ENCODE peak calls at places on chromosomes 6 and 20, in seven cellular contexts. C is CD8-positive, alpha-beta T cell; F is Peyer's patch; R is CD4-positive, CD25-positive, alpha-beta regulatory T cell; H is right cardiac atrium; K is cardiac muscle cell; M is DND-41. X is an unnamed sample.

GRCh38 chr6:100775667-100776066 is 105.5 kb downstream of the ASCC3 start:
- DNase-seq in C (no peak), F (no peak), R (no peak), H (no peak), K (no peak), M (no peak), X (no peak)

GRCh38 chr6:14865609-14866100 is 380.2 kb upstream of the JARID2 start:
- DNase-seq in C (no peak), F (no peak), R (peak; percentile 29), H (no peak), K (no peak), M (peak; percentile 9), X (no peak)

GRCh38 chr20:48165401-48165685 is 380.1 kb upstream of the SULF2 start:
- DNase-seq in C (no peak), F (no peak), R (no peak), H (no peak), K (no peak), M (no peak), X (no peak)

GRCh38 chr6:84002226-84002625 is 31.3 kb upstream of the MRAP2 start:
- DNase-seq in C (no peak), F (no peak), R (no peak), H (no peak), K (no peak), M (no peak), X (no peak)

GRCh38 chr6:52596371-52597028 is 19.6 kb upstream of the TRAM2 start:
- DNase-seq in C (no peak), F (no peak), R (no peak), H (no peak), K (no peak), M (no peak), X (no peak)

GRCh38 chr6:170134077-170135040 is 156.5 kb downstream of the DLL1 start:
- DNase-seq in C (no peak), F (no peak), R (no peak), H (no peak), K (no peak), M (no peak), X (no peak)

GRCh38 chr6:41442800-41443501 is 103.2 kb upstream of the FOXP4 start:
- DNase-seq in C (no peak), F (peak; percentile 58), R (no peak), H (peak; percentile 57), K (peak; percentile 92), M (no peak), X (no peak)

GRCh38 chr6:165849539-165850430 is 186.7 kb upstream of the PDE10A start:
- DNase-seq in C (no peak), F (no peak), R (no peak), H (peak; percentile 59), K (no peak), M (peak; percentile 61), X (no peak)

GRCh38 chr20:1341561-1342265 is 12.8 kb upstream of the SDCBP2 start:
- DNase-seq in C (no peak), F (no peak), R (no peak), H (no peak), K (no peak), M (peak; percentile 3), X (no peak)

GRCh38 chr6:21900730-21901129 is 307.2 kb downstream of the SOX4 start:
- DNase-seq in C (no peak), F (no peak), R (no peak), H (no peak), K (no peak), M (no peak), X (no peak)

GRCh38 chr6:168713839-168714238 is 272.9 kb downstream of the SMOC2 start:
- DNase-seq in C (no peak), F (peak; percentile 63), R (no peak), H (no peak), K (no peak), M (no peak), X (no peak)

GRCh38 chr6:160387887-160388286 is 39.7 kb downstream of the SLC22A3 start:
- DNase-seq in C (no peak), F (no peak), R (no peak), H (no peak), K (no peak), M (no peak), X (no peak)

GRCh38 chr20:48823960-48824497 is 3.8 kb downstream of the PREX1 start:
- DNase-seq in C (no peak), F (no peak), R (peak; percentile 78), H (no peak), K (no peak), M (no peak), X (no peak)

DNA sequence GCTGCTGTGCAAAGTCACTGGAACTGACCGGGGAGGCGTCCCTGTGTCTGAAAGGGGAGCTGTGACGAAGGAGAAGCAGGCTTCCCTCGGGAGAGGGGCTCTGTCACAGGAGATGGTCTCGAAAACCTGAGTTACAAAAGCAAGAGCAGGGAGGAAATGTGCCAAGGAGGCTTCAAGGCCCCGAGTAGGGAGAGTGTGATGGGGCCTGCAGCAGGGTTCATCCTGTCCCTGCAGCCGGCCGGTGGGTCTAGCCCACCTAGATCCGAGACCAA is 16.7 kb downstream of the DYNLT1 start:
- DNase-seq in C (no peak), F (peak; percentile 30), R (no peak), H (no peak), K (no peak), M (no peak), X (peak; percentile 41)
- H3K27ac ChIP-seq in C (no peak overlapping the region), F (no peak overlapping the region), R (no peak overlapping the region), H (no peak overlapping the region), K (peak overlapping the region; percentile 70), M (no peak overlapping the region), X (no peak overlapping the region)

DNA sequence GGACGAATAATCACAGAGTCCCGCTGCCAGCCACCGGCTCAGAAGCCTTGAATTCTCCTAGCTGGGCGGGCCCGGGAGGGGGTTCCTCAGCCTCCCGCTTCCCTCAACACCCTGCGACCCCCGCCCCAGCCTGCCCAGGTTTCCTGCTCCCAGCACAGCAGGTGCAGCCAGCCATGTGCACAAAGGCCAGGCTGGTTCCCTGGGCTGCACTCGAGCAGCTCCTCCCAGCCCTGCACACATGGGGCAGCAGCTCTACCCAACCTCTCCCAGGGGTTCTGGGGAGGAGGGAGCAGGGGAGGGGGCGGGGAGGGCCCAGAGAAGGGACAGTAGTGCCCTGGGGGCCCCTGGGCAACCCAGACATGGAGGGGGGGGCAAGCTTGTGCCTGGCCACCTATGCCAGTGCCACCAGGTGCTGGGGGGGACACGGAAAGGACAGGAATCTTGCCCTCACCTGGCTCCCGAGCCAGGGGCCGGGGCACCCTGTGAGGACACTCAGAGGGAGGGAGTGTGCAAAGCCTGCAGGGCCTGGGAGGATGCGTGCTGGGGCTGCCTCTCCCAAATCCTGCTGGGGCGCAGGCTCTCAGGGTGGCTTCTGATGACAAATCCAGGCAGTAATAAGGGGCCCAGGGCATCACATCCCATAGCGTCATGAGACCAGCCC is 1.2 kb upstream of the NTSR1 start:
- DNase-seq in C (no peak), F (no peak), R (no peak), H (peak; percentile 6), K (no peak), M (no peak), X (no peak)
- H3K4me1 ChIP-seq in C (no peaks in the 10 kb centered on the region), F (no peaks in the 10 kb centered on the region), R (peaks cover 25% of the 10 kb centered on the region), H (peaks cover 6% of the 10 kb centered on the region), K (no peaks in the 10 kb centered on the region), M (no peaks in the 10 kb centered on the region), X (peaks cover 5% of the 10 kb centered on the region)

GRCh38 chr6:680204-680603 is 12.7 kb downstream of the EXOC2 start:
- DNase-seq in C (no peak), F (no peak), R (no peak), H (no peak), K (no peak), M (no peak), X (no peak)

GRCh38 chr6:684831-685636 is 7.9 kb downstream of the EXOC2 start:
- DNase-seq in C (no peak), F (no peak), R (peak; percentile 68), H (no peak), K (no peak), M (no peak), X (no peak)

GRCh38 chr6:680666-681374 is 12.1 kb downstream of the EXOC2 start:
- DNase-seq in C (no peak), F (no peak), R (no peak), H (no peak), K (no peak), M (no peak), X (no peak)

GRCh38 chr6:686528-686927 is 6.4 kb downstream of the EXOC2 start:
- DNase-seq in C (no peak), F (no peak), R (no peak), H (no peak), K (peak; percentile 8), M (no peak), X (no peak)

GRCh38 chr6:683742-684440 is 9.0 kb downstream of the EXOC2 start:
- DNase-seq in C (no peak), F (no peak), R (peak; percentile 24), H (no peak), K (peak; percentile 57), M (peak; percentile 60), X (no peak)
- H3K4me3 ChIP-seq in C (no peak overlapping the region), F (no peak overlapping the region), R (peak overlapping the region; percentile 10), H (peak overlapping the region; percentile 35), K (no peak overlapping the region), M (no peak overlapping the region), X (no peak overlapping the region)

DNA sequence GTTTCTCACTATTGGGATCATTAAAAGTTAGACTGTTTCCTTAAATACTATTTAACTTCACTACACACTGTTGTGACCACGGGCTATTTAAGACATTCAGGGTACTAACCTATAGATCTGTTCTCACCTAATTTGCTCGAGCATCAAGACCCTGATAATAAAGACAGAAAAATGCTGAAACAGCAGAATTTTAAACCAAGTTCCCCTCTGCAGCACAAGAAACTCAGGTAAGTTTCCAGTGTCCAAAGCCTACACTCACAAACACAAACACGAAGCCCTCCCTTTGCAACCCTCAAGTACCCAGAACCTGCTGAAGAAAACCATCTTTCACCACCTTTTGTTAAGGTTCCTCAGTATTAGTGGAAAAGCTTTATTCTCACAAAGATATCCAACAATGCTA is 4.0 kb downstream of the SNX5 start:
- DNase-seq in C (no peak), F (no peak), R (no peak), H (no peak), K (no peak), M (no peak), X (no peak)
- H3K27ac ChIP-seq in C (no peak overlapping the region), F (peak overlapping the region; percentile 94), R (peak overlapping the region; percentile 94), H (no peak overlapping the region), K (peak overlapping the region; percentile 6), M (peak overlapping the region; percentile 98), X (peak overlapping the region; percentile 49)

GRCh38 chr6:35508542-35508941 is 4.2 kb downstream of the TULP1 start:
- DNase-seq in C (no peak), F (no peak), R (no peak), H (no peak), K (no peak), M (no peak), X (no peak)
- H3K4me1 ChIP-seq in C (peaks cover 10% of the 10 kb centered on the region), F (no peaks in the 10 kb centered on the region), R (peaks cover 4% of the 10 kb centered on the region), H (no peaks in the 10 kb centered on the region), K (peaks cover 9% of the 10 kb centered on the region), M (no peaks in the 10 kb centered on the region), X (no peaks in the 10 kb centered on the region)